ENCODE peak calls at places on chromosomes 13 and 19, in six cellular contexts. One of them, this sample, is unnamed.

GRCh38 chr13:49580980-49581680 is 4.2 kb downstream of the RCBTB1 start:
- DNase-seq in T1000: no peak
- DNase-seq in stimulated activated naive CD4-positive, alpha-beta T cell: no peak
- DNase-seq in B cell: peak
- DNase-seq in NT2/D1: no peak
- DNase-seq in NCI-H1092 treated with DMSO at 0.1 percent for 48 hours: no peak
- DNase-seq in this sample: no peak

GRCh38 chr13:32008518-32009175 is 22.9 kb upstream of the FRY start:
- DNase-seq in stimulated activated naive CD4-positive, alpha-beta T cell: no peak
- DNase-seq in B cell: no peak
- DNase-seq in T1000: no peak
- DNase-seq in NT2/D1: no peak
- DNase-seq in NCI-H1092 treated with DMSO at 0.1 percent for 48 hours: no peak
- DNase-seq in this sample: no peak

GRCh38 chr19:33815410-33816340 is 19.0 kb downstream of the KCTD15 start:
- DNase-seq in NCI-H1092 treated with DMSO at 0.1 percent for 48 hours: no peak
- DNase-seq in B cell: no peak
- DNase-seq in NT2/D1: no peak
- DNase-seq in stimulated activated naive CD4-positive, alpha-beta T cell: no peak
- DNase-seq in T1000: no peak
- DNase-seq in this sample: no peak

GRCh38 chr19:8571006-8571411 is 6.2 kb downstream of the MYO1F start:
- DNase-seq in NCI-H1092 treated with DMSO at 0.1 percent for 48 hours: no peak
- DNase-seq in stimulated activated naive CD4-positive, alpha-beta T cell: peak
- DNase-seq in B cell: peak
- DNase-seq in T1000: peak
- DNase-seq in NT2/D1: no peak
- DNase-seq in this sample: peak

GRCh38 chr19:46728693-46729339 is 11.9 kb upstream of the PRKD2 start:
- DNase-seq in NCI-H1092 treated with DMSO at 0.1 percent for 48 hours: no peak
- DNase-seq in T1000: peak
- DNase-seq in stimulated activated naive CD4-positive, alpha-beta T cell: peak
- DNase-seq in B cell: peak
- DNase-seq in NT2/D1: no peak
- DNase-seq in this sample: no peak

GRCh38 chr13:32468502-32469147 is 40.7 kb upstream of the N4BP2L1 start:
- DNase-seq in NCI-H1092 treated with DMSO at 0.1 percent for 48 hours: no peak
- DNase-seq in B cell: no peak
- DNase-seq in T1000: no peak
- DNase-seq in NT2/D1: no peak
- DNase-seq in stimulated activated naive CD4-positive, alpha-beta T cell: no peak
- DNase-seq in this sample: peak

GRCh38 chr19:34228347-34228746 is 26.0 kb upstream of the GARRE1 start:
- DNase-seq in stimulated activated naive CD4-positive, alpha-beta T cell: no peak
- DNase-seq in T1000: no peak
- DNase-seq in B cell: no peak
- DNase-seq in NCI-H1092 treated with DMSO at 0.1 percent for 48 hours: no peak
- DNase-seq in NT2/D1: no peak
- DNase-seq in this sample: no peak

GRCh38 chr13:65057986-65058385 is 2172.2 kb downstream of the PCDH9 start:
- DNase-seq in NCI-H1092 treated with DMSO at 0.1 percent for 48 hours: no peak
- DNase-seq in NT2/D1: no peak
- DNase-seq in stimulated activated naive CD4-positive, alpha-beta T cell: no peak
- DNase-seq in T1000: no peak
- DNase-seq in B cell: no peak
- DNase-seq in this sample: no peak

GRCh38 chr19:2543463-2544442 is 67.8 kb downstream of the GADD45B start:
- DNase-seq in NT2/D1: peak
- DNase-seq in B cell: peak
- DNase-seq in stimulated activated naive CD4-positive, alpha-beta T cell: no peak
- DNase-seq in NCI-H1092 treated with DMSO at 0.1 percent for 48 hours: peak
- DNase-seq in T1000: peak
- DNase-seq in this sample: peak